ENCODE peak calls at places on chromosomes 16 and 17, in four cellular contexts. One of them, this sample, is unnamed.

GRCh38 chr16:30844671-30845449 is 49.0 kb downstream of the BCL7C start:
- DNase-seq in HTR-8/SVneo: peak
- DNase-seq in GM10248: peak
- DNase-seq in endothelial cell of umbilical vein: peak
- DNase-seq in this sample: peak

GRCh38 chr17:29571486-29571882 is 3.0 kb downstream of the TP53I13 start:
- DNase-seq in HTR-8/SVneo: no peak
- DNase-seq in endothelial cell of umbilical vein: no peak
- DNase-seq in GM10248: no peak
- DNase-seq in this sample: no peak

GRCh38 chr17:82914375-82914774 is 74.6 kb upstream of the ZNF750 start:
- DNase-seq in endothelial cell of umbilical vein: no peak
- DNase-seq in GM10248: peak
- DNase-seq in HTR-8/SVneo: no peak
- DNase-seq in this sample: no peak

GRCh38 chr17:5899496-5900195 is 170.5 kb upstream of the WSCD1 start:
- DNase-seq in HTR-8/SVneo: no peak
- DNase-seq in GM10248: no peak
- DNase-seq in endothelial cell of umbilical vein: no peak
- DNase-seq in this sample: no peak

GRCh38 chr16:87979352-87979751 is 28.1 kb downstream of the BANP start:
- DNase-seq in HTR-8/SVneo: no peak
- DNase-seq in endothelial cell of umbilical vein: no peak
- DNase-seq in GM10248: no peak
- DNase-seq in this sample: no peak

GRCh38 chr16:57519796-57520360 is 16.5 kb downstream of the CCDC102A start:
- DNase-seq in HTR-8/SVneo: peak
- DNase-seq in endothelial cell of umbilical vein: peak
- DNase-seq in GM10248: peak
- DNase-seq in this sample: peak

GRCh38 chr16:48576927-48577326 is 33.1 kb downstream of the N4BP1 start:
- DNase-seq in HTR-8/SVneo: no peak
- DNase-seq in GM10248: no peak
- DNase-seq in endothelial cell of umbilical vein: no peak
- DNase-seq in this sample: no peak

GRCh38 chr16:200388-200787 is 20.1 kb downstream of the HBQ1 start:
- DNase-seq in GM10248: no peak
- DNase-seq in HTR-8/SVneo: no peak
- DNase-seq in endothelial cell of umbilical vein: no peak
- DNase-seq in this sample: no peak

GRCh38 chr16:57867000-57867561 is 64.8 kb upstream of the KIFC3 start:
- DNase-seq in HTR-8/SVneo: no peak
- DNase-seq in GM10248: no peak
- DNase-seq in endothelial cell of umbilical vein: no peak
- DNase-seq in this sample: no peak

GRCh38 chr17:35982409-35983191 is 1.3 kb upstream of the CCL16 start:
- DNase-seq in GM10248: no peak
- DNase-seq in HTR-8/SVneo: no peak
- DNase-seq in endothelial cell of umbilical vein: no peak
- DNase-seq in this sample: no peak

GRCh38 chr17:44095647-44096496 is 25.3 kb downstream of the G6PC3 start:
- DNase-seq in HTR-8/SVneo: peak
- DNase-seq in endothelial cell of umbilical vein: peak
- DNase-seq in GM10248: peak
- DNase-seq in this sample: peak

GRCh38 chr16:12801511-12802042 is 2.1 kb downstream of the CPPED1 start:
- DNase-seq in GM10248: peak
- DNase-seq in HTR-8/SVneo: no peak
- DNase-seq in endothelial cell of umbilical vein: peak
- DNase-seq in this sample: no peak

GRCh38 chr16:72858611-72859493 is 189.1 kb downstream of the ZFHX3 start:
- DNase-seq in endothelial cell of umbilical vein: no peak
- DNase-seq in HTR-8/SVneo: no peak
- DNase-seq in GM10248: no peak
- DNase-seq in this sample: no peak

GRCh38 chr17:72985882-72986720 is 106.4 kb downstream of the SLC39A11 start:
- DNase-seq in GM10248: peak
- DNase-seq in HTR-8/SVneo: peak
- DNase-seq in endothelial cell of umbilical vein: peak
- DNase-seq in this sample: peak

GRCh38 chr17:82687375-82687861 is 11.1 kb downstream of the RAB40B start:
- DNase-seq in endothelial cell of umbilical vein: no peak
- DNase-seq in HTR-8/SVneo: no peak
- DNase-seq in GM10248: no peak
- DNase-seq in this sample: peak

GRCh38 chr17:17778308-17779014 is 58.3 kb downstream of the SREBF1 start:
- DNase-seq in GM10248: no peak
- DNase-seq in HTR-8/SVneo: no peak
- DNase-seq in endothelial cell of umbilical vein: no peak
- DNase-seq in this sample: peak